ENCODE peak calls at places on chromosomes 5 and 9, in eight cellular contexts. One of them, this sample, is unnamed.
A peak's percentile ranks its signal among the peaks of the same experiment; 100 is the strongest.

GRCh38 chr5:134142088-134142487 is 27.6 kb downstream of the TCF7 start:
- DNase-seq in mammary epithelial cell: no peak
- DNase-seq in fibroblast of lung: no peak
- DNase-seq in WERI-Rb-1: peak; percentile 4
- DNase-seq in dorsolateral prefrontal cortex: peak; percentile 1
- DNase-seq in nephron progenitor cell: no peak
- DNase-seq in ovary: no peak
- DNase-seq in Caco-2: no peak
- DNase-seq in this sample: no peak

GRCh38 chr9:37776328-37776727 is 8.5 kb downstream of the EXOSC3 start:
- DNase-seq in mammary epithelial cell: no peak
- DNase-seq in fibroblast of lung: peak; percentile 63
- DNase-seq in WERI-Rb-1: no peak
- DNase-seq in dorsolateral prefrontal cortex: no peak
- DNase-seq in nephron progenitor cell: no peak
- DNase-seq in ovary: no peak
- DNase-seq in Caco-2: no peak
- DNase-seq in this sample: peak; percentile 36

GRCh38 chr9:98488578-98489312 is 220.0 kb downstream of the GABBR2 start:
- DNase-seq in mammary epithelial cell: peak; percentile 91
- DNase-seq in fibroblast of lung: peak; percentile 99
- DNase-seq in WERI-Rb-1: no peak
- DNase-seq in dorsolateral prefrontal cortex: no peak
- DNase-seq in nephron progenitor cell: no peak
- DNase-seq in ovary: no peak
- DNase-seq in Caco-2: no peak
- DNase-seq in this sample: peak; percentile 94

GRCh38 chr5:173341911-173342535 is 13.8 kb upstream of the STC2 start:
- DNase-seq in mammary epithelial cell: no peak
- DNase-seq in fibroblast of lung: no peak
- DNase-seq in WERI-Rb-1: no peak
- DNase-seq in dorsolateral prefrontal cortex: no peak
- DNase-seq in nephron progenitor cell: no peak
- DNase-seq in ovary: no peak
- DNase-seq in Caco-2: no peak
- DNase-seq in this sample: no peak

GRCh38 chr9:137296214-137297059 is 5.6 kb downstream of the NRARP start:
- DNase-seq in mammary epithelial cell: no peak
- DNase-seq in fibroblast of lung: peak; percentile 38
- DNase-seq in WERI-Rb-1: no peak
- DNase-seq in dorsolateral prefrontal cortex: no peak
- DNase-seq in nephron progenitor cell: peak; percentile 14
- DNase-seq in ovary: no peak
- DNase-seq in Caco-2: no peak
- DNase-seq in this sample: peak; percentile 38

GRCh38 chr5:159878988-159879471 is 37.3 kb upstream of the ADRA1B start:
- DNase-seq in mammary epithelial cell: peak; percentile 45
- DNase-seq in fibroblast of lung: peak; percentile 87
- DNase-seq in WERI-Rb-1: peak; percentile 94
- DNase-seq in dorsolateral prefrontal cortex: peak; percentile 75
- DNase-seq in nephron progenitor cell: peak; percentile 56
- DNase-seq in ovary: peak; percentile 67
- DNase-seq in Caco-2: peak; percentile 76
- DNase-seq in this sample: peak; percentile 74

GRCh38 chr5:108548684-108549596 is 167.0 kb upstream of the FBXL17 start:
- DNase-seq in mammary epithelial cell: no peak
- DNase-seq in fibroblast of lung: no peak
- DNase-seq in WERI-Rb-1: no peak
- DNase-seq in dorsolateral prefrontal cortex: no peak
- DNase-seq in nephron progenitor cell: no peak
- DNase-seq in ovary: no peak
- DNase-seq in Caco-2: no peak
- DNase-seq in this sample: no peak

GRCh38 chr5:104053057-104053666 is 490.6 kb upstream of the NUDT12 start:
- DNase-seq in mammary epithelial cell: no peak
- DNase-seq in fibroblast of lung: no peak
- DNase-seq in WERI-Rb-1: no peak
- DNase-seq in dorsolateral prefrontal cortex: no peak
- DNase-seq in nephron progenitor cell: no peak
- DNase-seq in ovary: no peak
- DNase-seq in Caco-2: no peak
- DNase-seq in this sample: no peak

GRCh38 chr5:40623480-40624420 is 56.0 kb upstream of the PTGER4 start:
- DNase-seq in mammary epithelial cell: no peak
- DNase-seq in fibroblast of lung: no peak
- DNase-seq in WERI-Rb-1: no peak
- DNase-seq in dorsolateral prefrontal cortex: no peak
- DNase-seq in nephron progenitor cell: no peak
- DNase-seq in ovary: no peak
- DNase-seq in Caco-2: no peak
- DNase-seq in this sample: no peak

GRCh38 chr5:134100283-134101011 is 14.0 kb upstream of the TCF7 start:
- DNase-seq in mammary epithelial cell: peak; percentile 93
- DNase-seq in fibroblast of lung: peak; percentile 73
- DNase-seq in WERI-Rb-1: no peak
- DNase-seq in dorsolateral prefrontal cortex: no peak
- DNase-seq in nephron progenitor cell: no peak
- DNase-seq in ovary: no peak
- DNase-seq in Caco-2: no peak
- DNase-seq in this sample: peak; percentile 87

GRCh38 chr5:109005611-109006010 is 257.9 kb downstream of the FER start:
- DNase-seq in mammary epithelial cell: no peak
- DNase-seq in fibroblast of lung: no peak
- DNase-seq in WERI-Rb-1: no peak
- DNase-seq in dorsolateral prefrontal cortex: no peak
- DNase-seq in nephron progenitor cell: no peak
- DNase-seq in ovary: no peak
- DNase-seq in Caco-2: no peak
- DNase-seq in this sample: peak; percentile 41

GRCh38 chr5:136210259-136210658 is 17.3 kb upstream of the SMIM32 start:
- DNase-seq in mammary epithelial cell: no peak
- DNase-seq in fibroblast of lung: peak; percentile 22
- DNase-seq in WERI-Rb-1: no peak
- DNase-seq in dorsolateral prefrontal cortex: no peak
- DNase-seq in nephron progenitor cell: no peak
- DNase-seq in ovary: no peak
- DNase-seq in Caco-2: no peak
- DNase-seq in this sample: no peak

GRCh38 chr9:130933114-130934046 is 5.7 kb downstream of the FIBCD1 start:
- DNase-seq in mammary epithelial cell: no peak
- DNase-seq in fibroblast of lung: peak; percentile 83
- DNase-seq in WERI-Rb-1: no peak
- DNase-seq in dorsolateral prefrontal cortex: no peak
- DNase-seq in nephron progenitor cell: no peak
- DNase-seq in ovary: no peak
- DNase-seq in Caco-2: no peak
- DNase-seq in this sample: peak; percentile 51

GRCh38 chr9:127526655-127527559 is 75.6 kb downstream of the LRSAM1 start:
- DNase-seq in mammary epithelial cell: no peak
- DNase-seq in fibroblast of lung: no peak
- DNase-seq in WERI-Rb-1: peak; percentile 98
- DNase-seq in dorsolateral prefrontal cortex: no peak
- DNase-seq in nephron progenitor cell: no peak
- DNase-seq in ovary: no peak
- DNase-seq in Caco-2: no peak
- DNase-seq in this sample: no peak

GRCh38 chr9:69637801-69638200 is 34.4 kb downstream of the APBA1 start:
- DNase-seq in mammary epithelial cell: peak; percentile 52
- DNase-seq in fibroblast of lung: peak; percentile 83
- DNase-seq in WERI-Rb-1: no peak
- DNase-seq in dorsolateral prefrontal cortex: no peak
- DNase-seq in nephron progenitor cell: no peak
- DNase-seq in ovary: no peak
- DNase-seq in Caco-2: no peak
- DNase-seq in this sample: peak; percentile 83

GRCh38 chr5:10838038-10838437 is 77.0 kb upstream of the DAP start:
- DNase-seq in mammary epithelial cell: no peak
- DNase-seq in fibroblast of lung: peak; percentile 65
- DNase-seq in WERI-Rb-1: no peak
- DNase-seq in dorsolateral prefrontal cortex: no peak
- DNase-seq in nephron progenitor cell: no peak
- DNase-seq in ovary: no peak
- DNase-seq in Caco-2: no peak
- DNase-seq in this sample: no peak
- TF ChIP-seq CTCF in mammary epithelial cell: no peak
- TF ChIP-seq CTCF in fibroblast of lung: no peak
- TF ChIP-seq CTCF in WERI-Rb-1: no peak
- TF ChIP-seq CTCF in dorsolateral prefrontal cortex: no peak
- TF ChIP-seq CTCF in nephron progenitor cell: no peak
- TF ChIP-seq CTCF in ovary: no peak
- TF ChIP-seq CTCF in Caco-2: no peak
- TF ChIP-seq CTCF in this sample: no peak

DNA sequence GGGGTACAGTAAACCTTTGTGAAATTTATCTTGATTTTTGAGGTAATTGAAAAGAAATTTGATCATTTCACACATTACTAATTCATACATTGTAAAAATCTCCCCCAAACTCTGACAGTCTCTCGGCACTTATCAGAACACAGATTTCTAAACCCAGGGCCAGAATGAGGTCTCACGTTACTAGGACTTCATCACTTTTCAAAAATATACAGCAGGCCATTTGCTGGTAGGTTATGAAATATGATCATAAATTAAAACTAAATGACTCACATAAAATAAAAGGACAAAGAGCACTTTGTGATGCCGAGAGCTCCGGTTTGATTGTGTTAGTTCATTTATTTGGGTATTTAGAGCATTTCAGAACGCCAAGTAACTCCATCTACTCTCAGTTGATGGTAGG is 17.0 kb downstream of the MSX2 start:
- DNase-seq in mammary epithelial cell: no peak
- DNase-seq in fibroblast of lung: no peak
- DNase-seq in WERI-Rb-1: no peak
- DNase-seq in dorsolateral prefrontal cortex: no peak
- DNase-seq in nephron progenitor cell: no peak
- DNase-seq in ovary: no peak
- DNase-seq in Caco-2: no peak
- DNase-seq in this sample: no peak
- TF ChIP-seq CTCF in mammary epithelial cell: no peak
- TF ChIP-seq CTCF in fibroblast of lung: no peak
- TF ChIP-seq CTCF in WERI-Rb-1: no peak
- TF ChIP-seq CTCF in dorsolateral prefrontal cortex: no peak
- TF ChIP-seq CTCF in nephron progenitor cell: no peak
- TF ChIP-seq CTCF in ovary: no peak
- TF ChIP-seq CTCF in Caco-2: no peak
- TF ChIP-seq CTCF in this sample: no peak

GRCh38 chr5:12277504-12278192 is 373.4 kb upstream of the CTNND2 start:
- DNase-seq in mammary epithelial cell: no peak
- DNase-seq in fibroblast of lung: no peak
- DNase-seq in WERI-Rb-1: no peak
- DNase-seq in dorsolateral prefrontal cortex: no peak
- DNase-seq in nephron progenitor cell: no peak
- DNase-seq in ovary: no peak
- DNase-seq in Caco-2: no peak
- DNase-seq in this sample: no peak

GRCh38 chr5:12270914-12271313 is 366.7 kb upstream of the CTNND2 start:
- DNase-seq in mammary epithelial cell: no peak
- DNase-seq in fibroblast of lung: no peak
- DNase-seq in WERI-Rb-1: no peak
- DNase-seq in dorsolateral prefrontal cortex: no peak
- DNase-seq in nephron progenitor cell: no peak
- DNase-seq in ovary: no peak
- DNase-seq in Caco-2: no peak
- DNase-seq in this sample: no peak

GRCh38 chr5:12274236-12274635 is 370.0 kb upstream of the CTNND2 start:
- DNase-seq in mammary epithelial cell: no peak
- DNase-seq in fibroblast of lung: no peak
- DNase-seq in WERI-Rb-1: no peak
- DNase-seq in dorsolateral prefrontal cortex: no peak
- DNase-seq in nephron progenitor cell: no peak
- DNase-seq in ovary: no peak
- DNase-seq in Caco-2: no peak
- DNase-seq in this sample: no peak

GRCh38 chr5:12269164-12269563 is 364.9 kb upstream of the CTNND2 start:
- DNase-seq in mammary epithelial cell: no peak
- DNase-seq in fibroblast of lung: no peak
- DNase-seq in WERI-Rb-1: no peak
- DNase-seq in dorsolateral prefrontal cortex: no peak
- DNase-seq in nephron progenitor cell: no peak
- DNase-seq in ovary: no peak
- DNase-seq in Caco-2: no peak
- DNase-seq in this sample: no peak

DNA sequence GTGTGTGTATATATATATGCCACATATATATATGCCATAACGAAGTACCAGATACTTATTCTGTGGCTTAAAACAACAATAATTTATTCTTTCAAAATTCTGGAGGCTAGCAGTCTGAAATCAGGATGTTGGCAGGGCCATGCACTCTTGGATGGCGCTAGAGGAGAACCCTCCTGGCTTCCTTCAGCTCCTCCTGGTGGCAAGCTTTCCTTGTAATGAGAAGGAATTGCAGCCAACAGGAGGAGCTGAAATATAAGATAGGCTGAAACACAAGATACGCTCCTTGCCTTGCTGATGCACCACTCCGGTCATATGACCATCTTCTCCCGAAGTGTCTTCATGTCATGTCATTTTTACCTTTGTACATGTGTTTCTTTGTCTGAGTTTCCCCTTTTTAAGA is 368.1 kb upstream of the CTNND2 start:
- DNase-seq in mammary epithelial cell: no peak
- DNase-seq in fibroblast of lung: peak; percentile 1
- DNase-seq in WERI-Rb-1: peak; percentile 23
- DNase-seq in dorsolateral prefrontal cortex: no peak
- DNase-seq in nephron progenitor cell: no peak
- DNase-seq in ovary: no peak
- DNase-seq in Caco-2: peak; percentile 36
- DNase-seq in this sample: peak; percentile 36
- TF ChIP-seq CTCF in mammary epithelial cell: no peak
- TF ChIP-seq CTCF in fibroblast of lung: no peak
- TF ChIP-seq CTCF in WERI-Rb-1: peak; percentile 31
- TF ChIP-seq CTCF in dorsolateral prefrontal cortex: no peak
- TF ChIP-seq CTCF in nephron progenitor cell: peak; percentile 15
- TF ChIP-seq CTCF in ovary: no peak
- TF ChIP-seq CTCF in Caco-2: peak; percentile 41
- TF ChIP-seq CTCF in this sample: peak; percentile 27

GRCh38 chr5:3380689-3381088 is 214.9 kb upstream of the IRX1 start:
- DNase-seq in mammary epithelial cell: no peak
- DNase-seq in fibroblast of lung: no peak
- DNase-seq in WERI-Rb-1: no peak
- DNase-seq in dorsolateral prefrontal cortex: no peak
- DNase-seq in nephron progenitor cell: no peak
- DNase-seq in ovary: no peak
- DNase-seq in Caco-2: no peak
- DNase-seq in this sample: no peak
- TF ChIP-seq CTCF in mammary epithelial cell: no peak
- TF ChIP-seq CTCF in fibroblast of lung: no peak
- TF ChIP-seq CTCF in WERI-Rb-1: no peak
- TF ChIP-seq CTCF in dorsolateral prefrontal cortex: no peak
- TF ChIP-seq CTCF in nephron progenitor cell: no peak
- TF ChIP-seq CTCF in ovary: no peak
- TF ChIP-seq CTCF in Caco-2: no peak
- TF ChIP-seq CTCF in this sample: no peak

DNA sequence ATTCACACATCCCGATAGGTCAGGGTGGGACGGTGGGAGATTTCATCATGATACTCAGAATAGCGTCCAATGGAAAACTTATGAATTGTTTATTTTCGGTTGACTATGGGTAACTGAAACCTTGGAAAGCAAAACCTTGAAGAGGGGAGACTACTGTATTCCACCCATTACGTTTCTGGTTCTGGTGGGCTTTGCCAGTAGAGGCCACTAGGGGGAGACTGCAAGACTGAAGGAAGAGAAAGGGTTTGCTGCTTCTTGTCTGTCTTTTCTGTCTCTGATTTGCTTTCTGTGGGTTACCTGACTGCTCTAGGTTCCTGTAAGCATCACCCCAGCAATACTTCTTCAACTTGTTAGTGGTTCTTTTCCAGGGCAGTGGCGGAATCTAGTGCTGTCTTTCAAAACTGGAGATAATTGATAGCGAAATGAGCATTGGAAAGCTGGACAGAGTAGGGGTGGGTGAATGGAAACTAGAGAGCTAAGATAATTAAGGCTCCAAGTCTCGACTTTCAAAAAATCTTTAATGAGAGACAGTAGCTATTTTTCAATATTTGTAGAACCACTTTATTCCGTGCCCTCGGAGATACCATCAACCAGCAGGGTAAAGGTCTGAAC is 27.0 kb downstream of the GRIN3A start:
- DNase-seq in mammary epithelial cell: peak; percentile 3
- DNase-seq in fibroblast of lung: no peak
- DNase-seq in WERI-Rb-1: peak; percentile 67
- DNase-seq in dorsolateral prefrontal cortex: no peak
- DNase-seq in nephron progenitor cell: peak; percentile 30
- DNase-seq in ovary: no peak
- DNase-seq in Caco-2: peak; percentile 38
- DNase-seq in this sample: no peak
- TF ChIP-seq CTCF in mammary epithelial cell: peak; percentile 68
- TF ChIP-seq CTCF in fibroblast of lung: peak; percentile 36
- TF ChIP-seq CTCF in WERI-Rb-1: peak; percentile 96
- TF ChIP-seq CTCF in dorsolateral prefrontal cortex: peak; percentile 29
- TF ChIP-seq CTCF in nephron progenitor cell: peak; percentile 57
- TF ChIP-seq CTCF in ovary: no peak
- TF ChIP-seq CTCF in Caco-2: peak; percentile 79
- TF ChIP-seq CTCF in this sample: peak; percentile 45